ENCODE peak calls at places on chromosomes 3 and 15, in four cellular contexts. Y, L, X and M are unnamed samples.

GRCh38 chr3:138509586-138509985 is 75.2 kb downstream of the ESYT3 start:
- DNase-seq in L (peak; percentile 1), Y (no peak), X (no peak), M (no peak)

GRCh38 chr3:115930168-115930567 is 306.9 kb downstream of the GAP43 start:
- DNase-seq in Y (no peak), X (no peak), L (no peak), M (no peak)

GRCh38 chr3:5186854-5187151 is 704 bp upstream of the EDEM1 start:
- DNase-seq in X (no peak), Y (no peak), L (peak; percentile 62), M (no peak)

GRCh38 chr3:31105011-31105410 is 210.6 kb upstream of the GADL1 start:
- DNase-seq in L (no peak), Y (no peak), X (no peak), M (no peak)

GRCh38 chr15:68252925-68253534 is 23.5 kb upstream of the CLN6 start:
- DNase-seq in L (peak; percentile 88), Y (peak; percentile 74), X (peak; percentile 54), M (peak; percentile 49)

GRCh38 chr15:93044301-93045190 is 44.5 kb downstream of the RGMA start:
- DNase-seq in Y (no peak), X (no peak), L (no peak), M (no peak)

GRCh38 chr3:164196477-164196876 is 881.8 kb downstream of the SI start:
- DNase-seq in L (no peak), Y (no peak), X (no peak), M (no peak)

GRCh38 chr15:64600794-64601193 is 140.4 kb downstream of the ZNF609 start:
- DNase-seq in X (no peak), Y (no peak), L (no peak), M (no peak)

GRCh38 chr15:73049564-73050215 is 2.6 kb upstream of the NEO1 start:
- DNase-seq in L (no peak), Y (no peak), X (no peak), M (no peak)

GRCh38 chr3:187490366-187490765 is 122.2 kb downstream of the RTP4 start:
- DNase-seq in L (no peak), X (no peak), Y (no peak), M (no peak)

GRCh38 chr3:37523361-37523760 is 338.3 kb upstream of the CTDSPL start:
- DNase-seq in X (no peak), L (no peak), Y (no peak), M (no peak)

GRCh38 chr3:60403866-60404265 is 847.4 kb downstream of the FHIT start:
- DNase-seq in L (no peak), Y (no peak), X (no peak), M (no peak)

DNA sequence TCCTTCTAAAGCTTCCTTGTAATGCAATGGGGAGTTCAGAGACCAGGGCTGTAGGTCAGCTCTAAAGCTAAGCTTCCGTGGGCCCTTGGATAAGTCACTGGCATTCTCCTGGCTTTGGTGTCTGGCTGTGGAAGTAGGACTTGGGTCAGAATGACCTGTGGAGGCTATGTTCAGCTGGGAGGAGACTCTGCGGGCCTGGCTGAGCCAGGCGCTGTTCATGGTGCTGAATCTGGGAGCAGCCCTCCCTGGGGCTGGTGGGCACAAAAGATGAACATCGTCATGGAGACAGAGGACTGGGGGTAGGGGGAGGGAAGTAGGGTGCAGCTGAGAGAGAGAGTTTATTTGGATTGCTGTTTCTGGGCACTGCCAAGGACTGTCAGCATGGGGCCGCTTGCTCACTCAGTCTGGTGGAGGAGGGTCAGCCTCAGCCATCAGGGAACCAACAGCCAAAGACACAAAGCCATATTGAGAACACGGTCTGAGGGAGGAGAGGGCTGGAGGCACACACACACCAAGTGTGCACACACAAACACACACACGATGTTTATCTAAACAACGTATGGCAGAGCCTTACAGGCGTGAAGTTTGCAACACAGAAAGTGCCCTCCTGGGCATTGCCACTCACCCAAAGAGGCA is 120.6 kb upstream of the LINGO1 start:
- DNase-seq in X (no peak), L (peak; percentile 56), Y (peak; percentile 4), M (no peak)
- TF ChIP-seq CTCF in X (no peak), L (no peak), Y (no peak), M (no peak)

DNA sequence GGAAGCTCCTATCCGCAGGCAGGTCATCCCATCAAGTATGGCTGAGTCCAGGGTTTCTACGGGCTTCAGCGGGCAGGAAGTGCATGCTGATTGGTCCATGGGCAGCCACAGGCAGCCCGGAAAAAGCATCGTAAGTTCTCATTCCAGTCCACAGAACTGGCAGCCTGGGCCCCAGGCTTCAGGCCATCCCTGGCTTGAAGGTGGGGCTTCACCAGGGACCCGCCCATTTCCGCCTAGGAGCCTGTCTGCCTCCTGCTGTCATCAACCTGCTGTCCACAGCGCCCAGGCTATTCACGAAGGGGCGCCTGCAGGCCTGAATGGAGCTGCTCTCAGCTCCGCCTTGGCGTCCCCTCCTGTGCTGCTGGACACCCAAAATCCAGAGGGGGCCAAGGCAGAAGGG is 13.9 kb downstream of the PCYT1A start:
- DNase-seq in Y (no peak), X (no peak), L (no peak), M (no peak)
- H3K4me3 ChIP-seq in Y (no peak overlapping the region), X (no peak overlapping the region), L (no peak overlapping the region), M (no peak overlapping the region)

DNA sequence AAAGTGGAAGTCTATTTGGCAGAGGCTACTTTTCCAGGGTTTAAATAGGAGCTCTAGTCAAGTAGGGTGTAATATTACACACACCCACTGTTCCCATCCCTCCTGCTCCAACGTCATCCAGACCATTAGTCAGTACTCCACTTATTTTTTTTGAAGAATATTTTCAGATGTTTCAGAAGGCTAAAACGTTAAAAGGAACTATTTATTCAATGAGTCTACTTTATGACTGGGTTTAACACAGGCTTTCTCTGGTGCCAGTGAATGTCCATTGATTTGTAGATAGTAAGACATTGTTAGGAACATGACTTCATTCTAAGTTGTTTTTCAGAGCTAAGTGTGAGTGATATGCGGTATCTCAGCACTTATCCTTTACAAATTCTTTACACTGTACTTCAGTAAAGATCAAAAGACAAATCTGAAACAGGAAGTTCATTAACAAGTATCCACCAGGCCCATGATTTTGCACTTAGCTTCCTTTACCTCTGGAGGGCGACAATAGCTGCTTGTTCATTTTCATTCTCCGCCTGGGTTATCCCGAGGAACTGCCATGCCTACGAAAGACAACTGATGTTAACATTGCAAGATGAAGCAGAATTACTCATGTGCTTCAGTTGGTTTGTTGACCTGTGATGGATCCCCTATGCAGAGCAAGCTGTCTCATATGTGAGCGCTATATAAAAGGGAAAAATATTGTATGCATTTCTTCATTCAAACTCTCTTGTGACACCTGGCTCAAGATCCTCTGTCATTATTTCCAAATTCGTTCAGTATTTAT is 158.7 kb downstream of the USP13 start:
- DNase-seq in X (peak; percentile 25), Y (peak; percentile 89), L (peak; percentile 81), M (peak; percentile 55)
- TF ChIP-seq CTCF in X (peak; percentile 38), Y (peak; percentile 79), L (peak; percentile 67), M (peak; percentile 71)

DNA sequence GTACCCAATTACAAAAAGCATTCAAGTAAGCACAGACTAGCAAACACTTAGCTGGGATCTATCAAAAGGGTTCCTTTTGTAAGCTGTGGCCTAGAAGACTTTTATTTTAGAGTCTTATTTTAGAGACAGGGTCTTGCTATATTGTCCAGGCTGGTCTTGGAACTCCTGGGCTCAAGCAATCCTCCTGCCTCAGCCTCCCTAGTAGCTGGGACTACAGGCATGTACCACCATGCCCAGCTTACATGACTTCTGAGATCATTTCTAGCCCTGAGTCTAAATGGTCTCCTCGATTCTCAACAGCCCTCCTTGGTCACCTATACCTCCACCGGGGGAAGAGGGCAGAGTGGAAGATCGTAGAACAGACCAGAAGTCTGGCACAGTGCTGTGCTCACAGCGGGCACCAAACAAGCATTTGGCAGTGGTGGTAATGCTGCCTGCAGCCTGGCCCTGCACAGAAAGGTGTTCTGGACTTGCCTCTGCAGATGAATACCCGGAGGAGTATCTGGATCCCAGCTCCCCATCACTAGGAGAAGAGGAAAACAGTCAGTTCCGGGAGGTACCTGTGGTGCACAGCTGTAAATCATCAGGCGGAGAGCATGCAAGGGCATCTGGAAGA is 2.4 kb downstream of the FAM219B start:
- DNase-seq in X (no peak), Y (no peak), L (no peak), M (no peak)
- H3K4me3 ChIP-seq in X (no peak overlapping the region), Y (no peak overlapping the region), L (no peak overlapping the region), M (no peak overlapping the region)

GRCh38 chr15:69749797-69750196 is 297.2 kb downstream of the RPLP1 start:
- DNase-seq in Y (no peak), L (no peak), X (no peak), M (no peak)
- TF ChIP-seq CTCF in Y (peak; percentile 42), L (peak; percentile 26), X (no peak), M (no peak)

DNA sequence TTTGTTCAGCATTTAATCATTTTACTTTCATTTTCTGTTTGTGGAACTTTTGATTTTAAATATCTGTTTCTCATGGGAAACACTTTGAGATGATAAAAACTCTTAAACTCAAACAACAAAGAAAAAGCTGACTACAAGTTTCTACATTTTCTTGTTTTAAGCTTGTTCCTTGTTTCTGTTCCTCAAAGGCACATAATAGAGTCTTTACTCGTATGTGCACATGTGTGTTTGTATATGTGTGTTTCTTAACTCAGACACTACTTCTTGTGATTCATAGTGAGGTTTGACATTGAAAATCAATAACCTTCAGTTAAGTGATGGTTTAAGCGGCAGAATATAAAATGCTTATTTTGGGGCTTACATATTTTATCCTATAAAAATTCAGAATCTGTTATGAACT is 786.7 kb upstream of the EPHA6 start:
- DNase-seq in Y (no peak), L (no peak), X (no peak), M (no peak)
- H3K4me3 ChIP-seq in Y (peak overlapping the region; percentile 22), L (no peak overlapping the region), X (no peak overlapping the region), M (no peak overlapping the region)

DNA sequence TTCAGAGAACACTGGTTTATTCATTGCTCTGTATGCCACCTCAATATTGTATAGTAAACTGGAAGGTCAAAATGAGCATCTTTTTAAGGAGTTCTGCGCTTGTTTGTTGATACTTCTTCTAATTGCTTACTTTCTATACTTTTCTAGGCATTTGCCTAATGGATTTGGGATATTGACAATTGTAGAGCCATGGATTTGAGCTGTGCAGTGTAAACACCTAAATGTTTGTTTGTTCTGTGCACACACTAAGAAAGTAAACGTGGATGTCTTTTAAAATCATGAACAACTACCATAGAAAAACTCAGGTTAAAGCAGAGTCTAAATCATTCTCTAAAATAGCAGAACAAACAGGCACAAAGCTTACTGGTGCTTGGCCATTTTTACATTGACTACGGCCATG is 436.6 kb upstream of the GBE1 start:
- DNase-seq in X (no peak), Y (no peak), L (no peak), M (no peak)
- TF ChIP-seq CTCF in X (no peak), Y (no peak), L (no peak), M (no peak)

GRCh38 chr15:88300861-88301260 is 44.3 kb upstream of the NTRK3 start:
- DNase-seq in L (no peak), X (no peak), Y (no peak), M (no peak)
- H3K4me3 ChIP-seq in L (no peak overlapping the region), X (no peak overlapping the region), Y (no peak overlapping the region), M (no peak overlapping the region)